ENCODE peak calls at places on chromosomes 6 and 20, in ten cellular contexts. V, J, K, P, Y, E, F, Z, M and Q are unnamed samples.

GRCh38 chr6:88538130-88538706 is 372.1 kb upstream of the CNR1 start:
- DNase-seq in E (no peak), J (peak), P (no peak), K (no peak), F (no peak), Z (no peak), V (peak), Y (no peak), M (peak), Q (no peak)

GRCh38 chr20:56195946-56196345 is 52.6 kb upstream of the MC3R start:
- DNase-seq in Z (no peak), J (no peak), E (no peak), K (no peak), M (no peak), V (no peak), F (no peak), Y (no peak), P (no peak), Q (no peak)

GRCh38 chr6:14468656-14469321 is 351.2 kb downstream of the CD83 start:
- DNase-seq in J (no peak), V (no peak), K (no peak), M (no peak), E (no peak), P (no peak), Z (no peak), F (no peak), Y (no peak), Q (peak)

GRCh38 chr6:37648465-37649330 is 49.0 kb downstream of the MDGA1 start:
- DNase-seq in V (peak), M (no peak), Y (no peak), P (peak), K (no peak), F (no peak), E (no peak), Z (no peak), J (no peak), Q (no peak)

GRCh38 chr6:116279232-116280160 is at the start of gene TSPYL1:
- DNase-seq in M (peak), F (peak), Y (peak), E (peak), V (peak), K (peak), Z (peak), J (peak), P (peak), Q (peak)

GRCh38 chr6:14578994-14579393 is 461.4 kb downstream of the CD83 start:
- DNase-seq in F (no peak), E (no peak), Z (no peak), P (no peak), J (no peak), Y (no peak), K (no peak), V (no peak), M (no peak), Q (no peak)

GRCh38 chr20:38927902-38928578 is 1.8 kb downstream of the FAM83D start:
- DNase-seq in Y (no peak), K (no peak), Z (no peak), J (peak), F (no peak), P (peak), E (no peak), M (no peak), V (no peak), Q (no peak)

GRCh38 chr6:122996797-122997520 is 924 bp downstream of the CLVS2 start:
- DNase-seq in Y (no peak), F (no peak), J (no peak), K (no peak), Z (no peak), M (no peak), V (no peak), E (no peak), P (no peak), Q (no peak)

GRCh38 chr20:19974621-19975435 is 42.3 kb upstream of the NAA20 start:
- DNase-seq in E (peak), M (peak), K (peak), F (peak), Z (peak), Y (peak), P (peak), V (peak), J (no peak), Q (peak)
- H3K4me3 ChIP-seq in E (peak), M (peak), K (peak), F (peak), Z (peak), Y (peak), P (peak), V (peak), J (no peak), Q (peak)

GRCh38 chr6:1895721-1896120 is 286.0 kb downstream of the FOXC1 start:
- DNase-seq in K (no peak), J (no peak), Y (no peak), V (no peak), Z (peak), E (no peak), P (no peak), F (no peak), M (no peak), Q (peak)

GRCh38 chr6:1894954-1895353 is 285.2 kb downstream of the FOXC1 start:
- DNase-seq in E (no peak), Z (no peak), M (no peak), V (no peak), J (no peak), P (peak), F (peak), K (no peak), Y (no peak), Q (no peak)

GRCh38 chr6:1892716-1893115 is 283.0 kb downstream of the FOXC1 start:
- DNase-seq in K (no peak), V (no peak), E (no peak), F (no peak), M (no peak), P (no peak), Y (no peak), J (no peak), Z (no peak), Q (no peak)

GRCh38 chr6:1890987-1891386 is 281.3 kb downstream of the FOXC1 start:
- DNase-seq in V (no peak), M (no peak), K (no peak), E (no peak), P (no peak), Z (no peak), Y (no peak), J (no peak), F (no peak), Q (no peak)

GRCh38 chr6:1893470-1894130 is 283.9 kb downstream of the FOXC1 start:
- DNase-seq in E (no peak), V (no peak), Z (no peak), F (peak), M (no peak), P (no peak), K (no peak), Y (no peak), J (no peak), Q (no peak)
- TF ChIP-seq CTCF in E (peak), V (peak), Z (peak), F (peak), M (no peak), P (no peak), K (no peak), Y (no peak), J (peak), Q (peak)

DNA sequence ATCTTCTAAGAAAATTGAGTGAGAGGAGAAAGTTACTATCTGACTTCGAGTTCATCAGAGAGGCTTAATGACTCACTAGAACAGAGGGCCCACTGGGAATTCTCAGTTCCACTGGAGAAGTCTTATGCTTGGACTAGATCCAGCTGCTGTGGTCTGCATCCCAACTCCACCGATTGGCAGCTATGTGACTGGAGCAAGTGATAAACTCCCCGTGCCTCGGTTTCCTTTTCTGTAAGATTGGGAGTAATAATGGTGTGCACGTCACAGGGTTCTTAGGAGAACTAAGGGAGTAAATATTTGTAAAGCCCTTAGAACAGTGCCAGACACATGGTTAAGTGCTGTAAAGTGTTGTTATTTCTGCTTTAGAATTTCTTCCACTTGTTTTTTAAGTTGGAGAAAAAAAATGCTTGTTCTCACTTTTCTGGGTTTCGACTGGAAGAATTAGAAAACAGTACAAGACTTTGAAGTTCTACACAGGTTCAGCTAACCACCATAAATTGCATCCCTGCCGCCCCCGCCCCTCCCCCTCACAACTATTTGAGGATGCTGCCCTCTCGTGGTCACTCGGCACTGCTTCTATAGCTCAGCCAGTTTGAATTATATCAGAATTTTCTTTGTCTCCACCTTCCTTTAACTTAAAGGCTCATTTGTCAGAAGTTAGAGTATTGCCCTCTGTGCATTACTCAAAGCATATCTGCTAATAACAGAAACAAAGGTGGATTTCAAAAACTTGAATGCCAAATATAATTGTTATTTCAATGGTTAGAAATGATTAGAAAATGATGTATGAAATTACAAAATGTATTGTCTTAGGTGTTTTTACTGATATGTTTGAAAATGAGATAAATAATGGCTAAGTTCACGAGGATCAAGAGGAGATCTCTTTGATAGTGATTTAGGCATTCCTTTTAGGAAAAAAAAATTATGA is 95.0 kb upstream of the IFNGR1 start:
- DNase-seq in P (peak), J (peak), Y (peak), Z (peak), V (peak), K (peak), E (no peak), M (peak), F (peak), Q (peak)
- H3K4me3 ChIP-seq in P (no peak), J (no peak), Y (peak), Z (no peak), V (no peak), K (no peak), E (no peak), M (no peak), F (no peak), Q (no peak)

DNA sequence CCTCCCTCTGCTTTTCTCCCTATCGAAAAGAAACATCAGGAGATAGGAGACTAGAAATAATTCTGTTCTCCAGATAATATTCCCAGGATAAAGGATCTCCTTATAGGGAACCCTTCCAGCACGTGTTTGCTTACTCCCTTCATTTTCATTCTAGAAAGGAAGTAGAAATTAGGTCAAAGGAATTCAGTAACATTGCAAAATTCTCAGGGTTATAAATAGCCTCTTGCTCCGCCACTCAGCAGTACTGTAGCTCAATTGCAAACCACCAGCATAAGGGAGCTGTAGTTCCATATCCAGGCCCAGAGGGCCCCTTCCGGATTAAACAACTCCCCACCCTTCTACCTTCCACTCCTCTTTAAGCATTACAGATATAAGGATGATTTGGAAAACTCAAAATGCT is 6.2 kb downstream of the ELMO2 start:
- DNase-seq in M (peak), E (peak), F (peak), P (no peak), V (peak), K (no peak), Z (peak), Y (peak), J (no peak), Q (peak)
- TF ChIP-seq CTCF in M (no peak), E (no peak), F (peak), P (no peak), V (no peak), K (no peak), Z (no peak), Y (no peak), J (no peak), Q (no peak)